ENCODE peak calls at places on chromosomes 12 and 14, in four cellular contexts. F is mammary epithelial cell, A is neural progenitor cell, P is MM.1S. V is an unnamed sample. For H3K4me1, the result is how much of the 10 kb centered on the place peaks cover.

GRCh38 chr14:60101801-60102200 is 10.1 kb downstream of the PCNX4 start:
- DNase-seq in A (no peak), F (no peak), P (no peak), V (no peak)

GRCh38 chr14:105537580-105538474 is 11.4 kb downstream of the TMEM121 start:
- DNase-seq in A (peak), F (peak), P (peak), V (peak)

GRCh38 chr12:31324845-31325523 is 966 bp downstream of the SINHCAF start:
- DNase-seq in P (peak), A (peak), F (peak), V (peak)

GRCh38 chr14:34496679-34497513 is 34.9 kb upstream of the SPTSSA start:
- DNase-seq in P (no peak), F (peak), A (peak), V (peak)

GRCh38 chr12:72207094-72207493 is 65.1 kb upstream of the TRHDE start:
- DNase-seq in A (peak), F (no peak), P (no peak), V (no peak)

GRCh38 chr14:41285193-41285748 is 321.4 kb upstream of the LRFN5 start:
- DNase-seq in P (peak), A (peak), F (peak), V (peak)

GRCh38 chr12:94062796-94063635 is 85.4 kb upstream of the PLXNC1 start:
- DNase-seq in F (no peak), A (no peak), P (no peak), V (no peak)

GRCh38 chr12:28771961-28772360 is 377.1 kb upstream of the FAR2 start:
- DNase-seq in A (no peak), F (no peak), P (no peak), V (peak)

GRCh38 chr14:36161781-36162180 is 14.7 kb downstream of the PTCSC3 start:
- DNase-seq in P (no peak), A (no peak), F (no peak), V (peak)

GRCh38 chr12:53049582-53050318 is at the start of gene TNS2:
- DNase-seq in P (no peak), F (no peak), A (peak), V (peak)

GRCh38 chr14:45028107-45028626 is 55.7 kb upstream of the PRPF39 start:
- DNase-seq in P (no peak), F (no peak), A (no peak), V (no peak)

GRCh38 chr12:52924764-52925716 is 20.2 kb upstream of the KRT8 start:
- DNase-seq in A (no peak), P (no peak), F (peak), V (peak)

GRCh38 chr14:84750284-84750683 is 779.7 kb upstream of the FLRT2 start:
- DNase-seq in P (no peak), F (no peak), A (no peak), V (no peak)

GRCh38 chr12:75481013-75481705 is 604 bp downstream of the GLIPR1 start:
- DNase-seq in A (no peak), P (peak), F (no peak), V (no peak)

GRCh38 chr14:102955636-102956035 is 33.2 kb downstream of the AMN start:
- DNase-seq in F (no peak), A (no peak), P (no peak), V (no peak)

GRCh38 chr12:1766110-1766509 is 54.3 kb upstream of the LRTM2 start:
- DNase-seq in P (no peak), F (no peak), A (no peak), V (no peak)

GRCh38 chr12:3200032-3200617 is 122.9 kb downstream of the TSPAN9 start:
- DNase-seq in A (peak), F (peak), P (no peak), V (peak)

GRCh38 chr12:94147377-94147990 is 893 bp upstream of the PLXNC1 start:
- DNase-seq in A (no peak), P (peak), F (no peak), V (no peak)

GRCh38 chr14:96105921-96106441 is 66.8 kb downstream of the C14orf132 start:
- DNase-seq in P (no peak), A (no peak), F (peak), V (no peak)

GRCh38 chr12:101108130-101108529 is 101.9 kb downstream of the SLC5A8 start:
- DNase-seq in A (peak), F (no peak), P (peak), V (no peak)

GRCh38 chr12:59036973-59037807 is 116.9 kb upstream of the LRIG3 start:
- DNase-seq in F (peak), A (no peak), P (peak), V (no peak)

GRCh38 chr12:6641131-6641530 is 5.4 kb upstream of the LPAR5 start:
- DNase-seq in A (no peak), P (no peak), F (no peak), V (no peak)

GRCh38 chr14:23094666-23095195 is at the start of gene ACIN1:
- DNase-seq in F (peak), P (peak), A (peak), V (peak)

GRCh38 chr12:8156416-8156815 is 399 bp upstream of the ZNF705A start:
- DNase-seq in F (no peak), P (no peak), A (no peak), V (no peak)

GRCh38 chr12:46386360-46386867 is 13.8 kb upstream of the SLC38A2 start:
- DNase-seq in F (peak), P (no peak), A (no peak), V (no peak)

GRCh38 chr14:90295870-90296516 is 35.7 kb downstream of the NRDE2 start:
- DNase-seq in A (no peak), P (no peak), F (no peak), V (no peak)

GRCh38 chr14:68687746-68688145 is 105.1 kb downstream of the ZFP36L1 start:
- DNase-seq in A (no peak), P (no peak), F (peak), V (no peak)

GRCh38 chr12:97960741-97961608 is 498.4 kb downstream of the RMST start:
- DNase-seq in P (peak), F (peak), A (peak), V (peak)

GRCh38 chr12:39619660-39620433 is at the start of gene ABCD2:
- DNase-seq in F (peak), A (peak), P (peak), V (peak)

GRCh38 chr14:81400202-81400678 is at the start of gene STON2:
- DNase-seq in P (peak), F (peak), A (no peak), V (no peak)

GRCh38 chr14:97603201-97603600 is 806.0 kb downstream of the VRK1 start:
- DNase-seq in P (no peak), A (no peak), F (no peak), V (no peak)

GRCh38 chr14:97602438-97603117 is 805.4 kb downstream of the VRK1 start:
- DNase-seq in A (no peak), F (no peak), P (no peak), V (no peak)

GRCh38 chr14:97604731-97605130 is 807.5 kb downstream of the VRK1 start:
- DNase-seq in P (no peak), A (no peak), F (no peak), V (no peak)
- H3K4me1 ChIP-seq in P (under half), A (under half), F (under half), V (under half)

GRCh38 chr14:37599527-37600368 is 4.3 kb downstream of the TTC6 start:
- DNase-seq in P (no peak), F (no peak), A (peak), V (peak)
- TF ChIP-seq EZH2 in P (no peak), F (peak), A (peak), V (no peak)

GRCh38 chr12:120844768-120845449 is 59.2 kb downstream of the SPPL3 start:
- DNase-seq in P (no peak), F (no peak), A (no peak), V (no peak)

GRCh38 chr12:120846721-120847120 is 57.4 kb downstream of the SPPL3 start:
- DNase-seq in P (no peak), F (no peak), A (no peak), V (no peak)

GRCh38 chr12:120847392-120848157 is 56.6 kb downstream of the SPPL3 start:
- DNase-seq in P (peak), F (no peak), A (no peak), V (no peak)

GRCh38 chr12:120844297-120844696 is 59.9 kb downstream of the SPPL3 start:
- DNase-seq in F (no peak), A (no peak), P (no peak), V (no peak)

GRCh38 chr12:120845696-120846095 is 58.5 kb downstream of the SPPL3 start:
- DNase-seq in A (no peak), F (no peak), P (no peak), V (no peak)
- H3K4me1 ChIP-seq in A (under half), F (under half), P (half or more), V (under half)

GRCh38 chr14:74240794-74241610 is 1.8 kb downstream of the VSX2 start:
- DNase-seq in F (no peak), P (no peak), A (peak), V (no peak)

GRCh38 chr14:74243051-74243450 is 3.8 kb downstream of the VSX2 start:
- DNase-seq in F (no peak), A (no peak), P (no peak), V (no peak)

GRCh38 chr14:74242055-74243042 is 3.1 kb downstream of the VSX2 start:
- DNase-seq in F (no peak), A (peak), P (no peak), V (no peak)

GRCh38 chr14:74239848-74240793 is 872 bp downstream of the VSX2 start:
- DNase-seq in F (no peak), P (no peak), A (peak), V (no peak)

GRCh38 chr14:74241611-74242005 is 2.4 kb downstream of the VSX2 start:
- DNase-seq in A (no peak), F (no peak), P (no peak), V (no peak)
- TF ChIP-seq EZH2 in A (peak), F (peak), P (no peak), V (peak)